ENCODE peak calls at places on chromosome 5, in six cellular contexts. R is stimulated activated naive CD8-positive, alpha-beta T cell treated with anti-CD3 and anti-CD28 coated beads, Interleukin-15, Interleukin-2, amounts not matched to agents 100 U/mL and 50 U/mL, for 24 hours; O is stimulated activated CD8-positive, alpha-beta memory T cell treated with anti-CD3 and anti-CD28 coated beads, Interleukin-4, amount 100 ng/mL, for 4 hours; Q is left colon; D is stimulated activated naive CD4-positive, alpha-beta T cell; Z is activated CD4-positive, alpha-beta T cell treated with anti-CD3 and anti-CD28 coated beads, Interleukin-2, amount 50 U/mL, for 48 hours. E is an unnamed sample.

GRCh38 chr5:78974011-78974410 is 11.1 kb downstream of the ARSB start:
- DNase-seq in R (no peak), O (no peak), Q (no peak), D (no peak), Z (no peak), E (no peak)

GRCh38 chr5:76763136-76763535 is 47.2 kb downstream of the F2R start:
- DNase-seq in R (no peak), O (no peak), Q (no peak), D (no peak), Z (no peak), E (no peak)

GRCh38 chr5:35773936-35774335 is 82.8 kb upstream of the IL7R start:
- DNase-seq in R (no peak), O (no peak), Q (no peak), D (no peak), Z (no peak), E (no peak)

GRCh38 chr5:91651704-91652103 is 268.6 kb upstream of the ARRDC3 start:
- DNase-seq in R (no peak), O (no peak), Q (no peak), D (no peak), Z (no peak), E (no peak)

GRCh38 chr5:57450991-57451876 is 31.4 kb downstream of the ACTBL2 start:
- DNase-seq in R (no peak), O (no peak), Q (no peak), D (no peak), Z (no peak), E (peak; percentile 14)

GRCh38 chr5:90873033-90873517 is 314.5 kb downstream of the ADGRV1 start:
- DNase-seq in R (peak; percentile 40), O (no peak), Q (no peak), D (no peak), Z (peak; percentile 52), E (no peak)

GRCh38 chr5:7244977-7245376 is 151.0 kb upstream of the ADCY2 start:
- DNase-seq in R (no peak), O (no peak), Q (no peak), D (no peak), Z (no peak), E (no peak)

GRCh38 chr5:180332051-180332517 is 21.1 kb downstream of the GFPT2 start:
- DNase-seq in R (no peak), O (no peak), Q (no peak), D (no peak), Z (no peak), E (no peak)

GRCh38 chr5:115068239-115069086 is 101.2 kb downstream of the TRIM36 start:
- DNase-seq in R (peak; percentile 16), O (peak; percentile 6), Q (no peak), D (no peak), Z (peak; percentile 31), E (no peak)

GRCh38 chr5:160165137-160166068 is 46.2 kb upstream of the PWWP2A start:
- DNase-seq in R (peak; percentile 51), O (no peak), Q (peak; percentile 76), D (no peak), Z (peak; percentile 26), E (no peak)

GRCh38 chr5:66469684-66470083 is 126.5 kb upstream of the MAST4 start:
- DNase-seq in R (no peak), O (no peak), Q (no peak), D (no peak), Z (no peak), E (no peak)

GRCh38 chr5:37717613-37718431 is 122.0 kb downstream of the GDNF start:
- DNase-seq in R (no peak), O (no peak), Q (peak; percentile 84), D (no peak), Z (no peak), E (no peak)

GRCh38 chr5:6260846-6261245 is 117.5 kb downstream of the MED10 start:
- DNase-seq in R (no peak), O (no peak), Q (no peak), D (no peak), Z (no peak), E (no peak)

GRCh38 chr5:85340790-85341189 is 956.1 kb upstream of the EDIL3 start:
- DNase-seq in R (no peak), O (no peak), Q (no peak), D (no peak), Z (no peak), E (no peak)

GRCh38 chr5:99019254-99019653 is 90.4 kb upstream of the CHD1 start:
- DNase-seq in R (no peak), O (no peak), Q (no peak), D (no peak), Z (no peak), E (no peak)

GRCh38 chr5:68534131-68534940 is 318.8 kb downstream of the PIK3R1 start:
- DNase-seq in R (no peak), O (no peak), Q (no peak), D (no peak), Z (no peak), E (no peak)

GRCh38 chr5:2748180-2748840 is 3.2 kb downstream of the IRX2 start:
- DNase-seq in R (no peak), O (no peak), Q (no peak), D (no peak), Z (no peak), E (no peak)

GRCh38 chr5:150989695-150990094 is 30.7 kb upstream of the GPX3 start:
- DNase-seq in R (peak; percentile 14), O (no peak), Q (no peak), D (no peak), Z (peak; percentile 14), E (no peak)

GRCh38 chr5:79546782-79547428 is 33.0 kb upstream of the HOMER1 start:
- DNase-seq in R (no peak), O (no peak), Q (no peak), D (no peak), Z (no peak), E (no peak)

GRCh38 chr5:132254321-132254977 is 3.0 kb upstream of the PDLIM4 start:
- DNase-seq in R (no peak), O (no peak), Q (no peak), D (no peak), Z (no peak), E (no peak)

GRCh38 chr5:132674671-132675506 is 1.1 kb downstream of the IL4 start:
- DNase-seq in R (no peak), O (no peak), Q (no peak), D (no peak), Z (peak; percentile 29), E (no peak)

GRCh38 chr5:169694221-169694620 is 57.1 kb downstream of the DOCK2 start:
- DNase-seq in R (no peak), O (no peak), Q (no peak), D (no peak), Z (no peak), E (no peak)

GRCh38 chr5:141942185-141942857 is 15.7 kb downstream of the PCDH12 start:
- DNase-seq in R (no peak), O (no peak), Q (no peak), D (no peak), Z (no peak), E (no peak)

GRCh38 chr5:73564018-73564417 is 1.4 kb downstream of the ANKRA2 start:
- DNase-seq in R (no peak), O (no peak), Q (no peak), D (no peak), Z (no peak), E (no peak)

GRCh38 chr5:1930880-1931589 is 48.3 kb upstream of the IRX4 start:
- DNase-seq in R (no peak), O (no peak), Q (no peak), D (no peak), Z (no peak), E (no peak)

GRCh38 chr5:154646841-154647759 is 108.1 kb upstream of the LARP1 start:
- DNase-seq in R (peak; percentile 42), O (peak; percentile 2), Q (peak; percentile 77), D (no peak), Z (peak; percentile 16), E (no peak)

GRCh38 chr5:157530226-157530972 is 45.2 kb downstream of the ADAM19 start:
- DNase-seq in R (no peak), O (no peak), Q (no peak), D (no peak), Z (no peak), E (no peak)

GRCh38 chr5:126009566-126009965 is 413.6 kb upstream of the GRAMD2B start:
- DNase-seq in R (no peak), O (no peak), Q (no peak), D (no peak), Z (no peak), E (no peak)

GRCh38 chr5:164341056-164341619 is 835.7 kb downstream of the MAT2B start:
- DNase-seq in R (no peak), O (no peak), Q (no peak), D (no peak), Z (no peak), E (no peak)

GRCh38 chr5:172705576-172706084 is 64.6 kb downstream of the NEURL1B start:
- DNase-seq in R (no peak), O (no peak), Q (no peak), D (no peak), Z (no peak), E (no peak)

E was measured in naive thymus-derived CD4-positive, alpha-beta T cell.